ENCODE peak calls at places on chromosomes 7 and 10, in eight cellular contexts. K is stimulated activated CD4-positive, alpha-beta T cell treated with anti-CD3 and anti-CD28 coated beads, Interleukin-1b, Interleukin-23, amount 100 ng/mL, for 4 hours; A is activated naive CD8-positive, alpha-beta T cell treated with anti-CD3 and anti-CD28 coated beads, Interleukin-2, amount 50 U/mL, for 16 hours; L is Daoy; H is fibroblast of the conjunctiva; P is GM23248; Z is activated T-cell treated with anti-CD3 and anti-CD28 coated beads for 48 hours; O is astrocyte of the spinal cord. T is an unnamed sample.

GRCh38 chr10:13938940-13939339 is 352.2 kb downstream of the PRPF18 start:
- DNase-seq in O (no peak), H (peak; percentile 21), L (no peak), P (no peak), A (no peak), Z (no peak), K (no peak), T (no peak)

GRCh38 chr7:101804642-101805401 is 12.6 kb upstream of the CUX1 start:
- DNase-seq in Z (no peak), H (no peak), P (peak; percentile 42), K (no peak), O (no peak), A (no peak), L (peak; percentile 31), T (no peak)

GRCh38 chr7:116687801-116688201 is 15.8 kb downstream of the MET start:
- DNase-seq in L (peak; percentile 93), P (peak; percentile 86), H (peak; percentile 40), O (peak; percentile 79), Z (no peak), A (no peak), K (no peak), T (no peak)

GRCh38 chr7:27123477-27124053 is 7.0 kb downstream of the HOXA4 start:
- DNase-seq in Z (no peak), P (no peak), H (no peak), O (no peak), K (no peak), L (no peak), A (no peak), T (no peak)

GRCh38 chr10:29837586-29837985 is 202.8 kb upstream of the SVIL start:
- DNase-seq in H (no peak), O (no peak), K (no peak), L (no peak), A (no peak), P (no peak), Z (no peak), T (no peak)

GRCh38 chr10:131806146-131806545 is 94.7 kb upstream of the PPP2R2D start:
- DNase-seq in K (no peak), L (no peak), H (no peak), Z (no peak), O (no peak), P (no peak), A (no peak), T (no peak)

GRCh38 chr7:115387168-115387567 is 465.3 kb downstream of the MDFIC start:
- DNase-seq in A (no peak), L (no peak), P (no peak), K (no peak), H (no peak), Z (no peak), O (no peak), T (no peak)

GRCh38 chr7:135151162-135151932 is 3.5 kb downstream of the TMEM140 start:
- DNase-seq in L (no peak), O (no peak), K (no peak), Z (no peak), P (no peak), A (no peak), H (no peak), T (no peak)

GRCh38 chr10:132845041-132845551 is 59.1 kb upstream of the NKX6-2 start:
- DNase-seq in K (no peak), L (no peak), H (no peak), O (no peak), A (no peak), P (no peak), Z (no peak), T (no peak)

GRCh38 chr7:44489955-44490350 is 505 bp downstream of the NUDCD3 start:
- DNase-seq in P (peak; percentile 76), Z (no peak), O (peak; percentile 44), K (no peak), L (peak; percentile 60), A (no peak), H (no peak), T (no peak)

GRCh38 chr7:74501298-74501697 is 47.6 kb downstream of the GTF2IRD1 start:
- DNase-seq in P (peak; percentile 6), L (no peak), Z (no peak), A (no peak), O (no peak), K (no peak), H (no peak), T (no peak)

GRCh38 chr10:42987575-42987974 is 89.3 kb upstream of the RET start:
- DNase-seq in L (no peak), Z (no peak), O (no peak), A (no peak), K (no peak), P (no peak), H (no peak), T (no peak)

GRCh38 chr10:119541046-119541445 is 1.5 kb downstream of the RGS10 start:
- DNase-seq in P (peak; percentile 88), K (no peak), O (no peak), H (no peak), Z (peak; percentile 20), L (no peak), A (no peak), T (no peak)

GRCh38 chr10:126397166-126397565 is 8.9 kb upstream of the ADAM12 start:
- DNase-seq in O (no peak), L (no peak), H (no peak), Z (no peak), K (no peak), P (no peak), A (no peak), T (no peak)

GRCh38 chr7:1681581-1681980 is 11.5 kb downstream of the ELFN1 start:
- DNase-seq in H (no peak), O (no peak), K (no peak), Z (no peak), A (no peak), L (no peak), P (no peak), T (no peak)

GRCh38 chr10:26890956-26891355 is 30.2 kb upstream of the ABI1 start:
- DNase-seq in L (peak; percentile 49), O (peak; percentile 83), K (no peak), H (peak; percentile 61), Z (peak; percentile 43), A (no peak), P (peak; percentile 78), T (no peak)

GRCh38 chr7:111352319-111352718 is 210.0 kb downstream of the IMMP2L start:
- DNase-seq in A (no peak), O (no peak), H (no peak), P (no peak), K (no peak), L (no peak), Z (no peak), T (no peak)

GRCh38 chr7:66542528-66543373 is 85.9 kb upstream of the KCTD7 start:
- DNase-seq in A (no peak), H (no peak), K (no peak), Z (no peak), O (peak; percentile 12), P (peak; percentile 52), L (peak; percentile 52), T (no peak)

GRCh38 chr7:127250312-127251047 is 2.3 kb downstream of the GRM8 start:
- DNase-seq in O (no peak), H (no peak), A (no peak), K (no peak), Z (no peak), L (peak; percentile 9), P (peak; percentile 10), T (no peak)

GRCh38 chr7:37480642-37481041 is 32.0 kb upstream of the ELMO1 start:
- DNase-seq in Z (no peak), K (no peak), O (no peak), A (no peak), L (peak; percentile 77), H (no peak), P (no peak), T (no peak)

GRCh38 chr7:107579881-107580715 is at the start of gene BCAP29:
- DNase-seq in O (peak; percentile 61), Z (peak; percentile 77), H (peak; percentile 32), K (peak; percentile 69), A (peak; percentile 37), P (peak; percentile 87), L (peak; percentile 91), T (no peak)